ENCODE peak calls at places on chromosomes 7 and 10, in eight cellular contexts. E is right cardiac atrium, T is lower lobe of right lung, J is cardiac muscle cell, S is heart left ventricle, K is fibroblast of pulmonary artery, Q is neuronal stem cell, Y is fibroblast of lung. N is an unnamed sample.

GRCh38 chr10:97708976-97709745 is 4.4 kb upstream of the MARVELD1 start:
- DNase-seq in S (peak), J (peak), Q (peak), K (peak), T (peak), Y (peak), E (peak), N (peak)

GRCh38 chr10:117617086-117617485 is 74.5 kb downstream of the EMX2 start:
- DNase-seq in Y (no peak), Q (no peak), K (no peak), E (no peak), T (no peak), J (no peak), S (no peak), N (no peak)

GRCh38 chr10:100506596-100507356 is 12.9 kb downstream of the SEC31B start:
- DNase-seq in T (no peak), J (no peak), Q (no peak), S (no peak), E (no peak), K (no peak), Y (no peak), N (peak)

GRCh38 chr7:103445228-103446020 is 583 bp downstream of the SLC26A5 start:
- DNase-seq in S (no peak), T (no peak), K (peak), J (peak), Q (peak), E (no peak), Y (peak), N (no peak)

GRCh38 chr10:21515581-21516269 is 9.8 kb downstream of the SKIDA1 start:
- DNase-seq in T (no peak), J (no peak), Y (peak), Q (no peak), S (no peak), K (peak), E (no peak), N (no peak)

GRCh38 chr10:73433538-73433867 is at the start of gene MSS51:
- DNase-seq in S (peak), Y (no peak), K (no peak), E (no peak), J (peak), Q (no peak), T (no peak), N (no peak)

GRCh38 chr10:10418397-10418796 is 599.3 kb upstream of the CELF2 start:
- DNase-seq in T (no peak), E (no peak), Q (no peak), J (no peak), K (no peak), S (no peak), Y (no peak), N (no peak)

GRCh38 chr10:103745264-103746247 is 109.8 kb downstream of the SH3PXD2A start:
- DNase-seq in E (no peak), S (peak), Y (no peak), K (no peak), Q (no peak), J (no peak), T (no peak), N (no peak)

GRCh38 chr10:77622822-77623410 is 14.7 kb downstream of the KCNMA1 start:
- DNase-seq in T (no peak), K (no peak), S (no peak), J (no peak), Q (no peak), E (no peak), Y (no peak), N (no peak)

GRCh38 chr10:22491480-22491879 is 146.2 kb downstream of the SPAG6 start:
- DNase-seq in J (no peak), T (no peak), K (no peak), Y (no peak), E (no peak), Q (no peak), S (peak), N (no peak)

GRCh38 chr7:45564485-45564884 is 9.7 kb upstream of the ADCY1 start:
- DNase-seq in E (no peak), T (no peak), Q (no peak), J (peak), Y (no peak), K (no peak), S (peak), N (no peak)

DNA sequence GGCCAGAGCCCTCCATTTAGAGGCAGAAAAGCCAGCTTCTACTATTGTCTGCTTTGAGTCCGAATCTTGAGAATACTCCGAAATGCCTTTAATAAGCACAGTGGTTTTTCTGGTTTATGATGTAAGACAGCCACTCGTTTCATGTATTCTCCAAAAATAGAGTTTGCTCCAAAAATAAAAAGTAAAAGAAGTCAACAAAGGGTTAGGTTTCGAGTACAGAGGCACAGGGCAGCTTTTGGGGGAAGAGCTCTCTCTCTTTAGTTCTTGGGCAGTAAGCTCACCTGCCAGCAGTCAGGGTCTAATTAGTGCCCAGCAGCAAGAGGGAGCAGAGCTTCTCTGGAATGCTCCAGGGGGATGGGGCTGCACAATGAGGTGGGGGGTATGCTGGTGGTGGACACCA is 20.2 kb downstream of the CREB3L2 start:
- DNase-seq in Y (no peak), T (no peak), J (no peak), K (no peak), S (no peak), Q (no peak), E (no peak), N (no peak)
- H3K4me3 ChIP-seq in Y (no peak), T (no peak), J (no peak), K (no peak), S (no peak), Q (no peak), E (no peak), N (no peak)

GRCh38 chr7:100835903-100836811 is 8.8 kb upstream of the EPHB4 start:
- DNase-seq in K (no peak), S (peak), Y (no peak), E (peak), T (peak), Q (peak), J (no peak), N (no peak)
- H3K4me3 ChIP-seq in K (no peak), S (peak), Y (no peak), E (no peak), T (peak), Q (no peak), J (no peak), N (no peak)

DNA sequence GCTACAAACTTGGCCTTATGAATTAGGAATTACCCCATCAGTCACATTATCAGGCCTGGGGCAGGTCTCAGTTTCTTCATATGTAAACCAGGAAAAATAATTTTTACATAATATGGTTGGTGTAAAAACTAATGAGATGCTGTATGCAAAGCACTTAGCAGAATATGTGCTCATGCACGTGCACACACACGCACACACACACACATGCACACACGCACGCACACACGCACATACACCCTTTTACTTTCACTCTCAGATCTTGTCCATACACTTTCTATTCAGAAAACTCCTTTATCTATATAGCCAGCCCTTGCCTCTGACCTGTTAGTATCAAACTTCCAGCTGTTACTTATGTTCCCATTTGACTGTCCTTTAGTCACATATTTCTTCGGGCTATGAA is 92.7 kb downstream of the CREB5 start:
- DNase-seq in Y (no peak), E (no peak), T (no peak), J (no peak), Q (no peak), K (no peak), S (no peak), N (no peak)
- H3K4me3 ChIP-seq in Y (no peak), E (no peak), T (no peak), J (no peak), Q (no peak), K (no peak), S (no peak), N (no peak)

DNA sequence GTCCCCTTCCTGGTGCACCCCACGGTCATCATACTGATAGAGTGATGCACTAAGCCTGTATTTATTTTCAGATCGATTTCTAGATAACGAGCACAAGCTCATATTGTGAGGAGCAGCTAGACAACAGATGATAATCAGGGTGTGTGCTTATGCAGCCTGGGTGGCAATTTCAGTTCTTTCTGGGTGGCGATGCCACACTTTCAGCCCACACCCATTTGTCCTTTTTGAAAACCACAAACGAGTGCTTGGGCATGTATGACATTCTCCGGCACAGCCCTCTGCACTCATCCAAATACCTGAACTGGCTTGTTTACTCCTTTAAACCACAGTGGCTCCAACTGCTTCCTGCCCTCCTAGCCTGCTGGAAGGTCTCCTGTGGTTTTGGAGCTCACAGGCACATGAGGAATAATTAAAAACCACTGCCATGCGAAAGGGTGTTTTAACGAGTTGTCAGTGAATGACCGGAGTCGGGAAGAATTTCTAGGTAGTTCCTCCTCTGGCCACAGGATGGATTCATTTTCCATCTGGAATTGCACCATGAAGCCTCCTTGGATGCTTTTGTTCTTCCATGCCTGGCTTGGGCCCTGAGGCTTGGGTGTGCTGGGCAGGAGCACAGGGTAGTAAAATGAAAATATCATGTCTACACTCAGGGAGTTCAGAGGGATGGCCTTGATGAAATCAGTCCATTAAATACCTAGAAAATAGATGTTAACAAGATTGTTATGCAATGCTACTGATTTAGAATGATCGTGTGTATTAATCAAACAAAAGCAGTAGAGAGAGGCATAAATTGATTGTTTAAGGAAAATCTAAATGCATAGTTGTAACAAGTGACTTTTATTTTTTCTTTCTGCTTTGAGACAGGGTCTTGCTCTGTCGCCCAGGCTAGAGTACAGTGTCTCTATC is 52.4 kb upstream of the ITGB1 start:
- DNase-seq in Q (no peak), K (peak), J (peak), T (no peak), Y (peak), S (no peak), E (no peak), N (peak)
- H3K4me3 ChIP-seq in Q (no peak), K (no peak), J (no peak), T (no peak), Y (no peak), S (no peak), E (no peak), N (no peak)

DNA sequence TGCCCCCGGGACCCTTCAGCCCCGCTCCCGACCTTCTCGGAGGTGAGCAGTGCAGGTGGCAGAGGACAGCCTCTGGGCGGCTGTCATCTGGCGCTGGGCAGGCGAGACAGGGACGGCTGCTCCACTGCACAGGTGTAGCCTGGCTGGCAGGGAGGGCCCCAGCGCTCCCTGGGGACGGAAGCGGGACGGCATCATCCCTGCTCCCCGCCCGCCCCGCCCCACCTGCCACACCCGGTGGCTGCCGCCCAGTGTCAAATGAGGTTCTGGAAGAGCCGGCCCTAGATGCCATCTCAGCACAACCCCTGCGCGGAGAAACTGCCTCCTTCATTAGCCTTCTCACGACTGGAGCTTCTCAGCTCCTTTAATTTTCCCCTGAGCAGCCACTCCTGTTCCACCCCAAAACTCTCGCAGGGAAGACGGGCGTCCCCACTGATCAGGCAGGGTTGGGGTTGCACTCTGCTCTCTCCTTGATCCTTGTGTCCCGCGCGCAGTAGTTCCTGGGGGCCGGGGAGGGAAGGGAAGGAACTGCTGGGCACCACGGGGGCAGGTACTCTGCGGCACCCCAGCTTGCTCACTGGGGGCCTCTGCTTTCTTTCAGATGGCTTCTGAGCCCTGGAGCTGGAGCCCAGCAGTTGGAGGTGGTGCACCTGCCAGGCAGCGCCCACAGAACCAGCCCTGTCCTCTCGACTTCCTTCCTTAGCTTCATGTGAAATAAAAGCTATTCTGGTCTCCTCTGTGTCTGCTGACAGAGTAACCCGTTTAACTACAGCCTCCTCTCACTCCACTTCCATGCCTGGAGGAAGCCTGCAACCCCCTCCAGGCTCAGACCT is 12.0 kb downstream of the PLAC9 start:
- DNase-seq in J (no peak), K (no peak), S (no peak), Q (no peak), E (no peak), T (no peak), Y (no peak), N (no peak)
- H3K4me3 ChIP-seq in J (no peak), K (no peak), S (no peak), Q (no peak), E (no peak), T (peak), Y (no peak), N (no peak)